ENCODE peak calls at places on chromosomes 12 and 14, in five cellular contexts. Q is GM23248, R is brain microvascular endothelial cell, X is stromal cell of bone marrow, H is AG10803. S is an unnamed sample.
A peak's percentile ranks its signal among the peaks of the same experiment; 100 is the strongest.

GRCh38 chr12:4118017-4118510 is 155.5 kb upstream of the CCND2 start:
- DNase-seq in Q (peak; percentile 37), R (peak; percentile 9), X (peak; percentile 4), H (peak; percentile 37), S (no peak)

GRCh38 chr12:98355322-98355721 is 160.1 kb upstream of the TMPO start:
- DNase-seq in Q (peak; percentile 38), R (peak; percentile 45), X (no peak), H (peak; percentile 27), S (no peak)

GRCh38 chr14:74954232-74954946 is 1.0 kb downstream of the PGF start:
- DNase-seq in Q (no peak), R (no peak), X (no peak), H (no peak), S (no peak)

GRCh38 chr12:66236969-66237368 is 48.0 kb downstream of the IRAK3 start:
- DNase-seq in Q (no peak), R (no peak), X (no peak), H (no peak), S (no peak)

GRCh38 chr12:6541371-6542165 is 7.3 kb downstream of the GAPDH start:
- DNase-seq in Q (no peak), R (no peak), X (no peak), H (no peak), S (no peak)

GRCh38 chr14:46487582-46488350 is 163.8 kb downstream of the RPL10L start:
- DNase-seq in Q (no peak), R (no peak), X (no peak), H (no peak), S (no peak)

GRCh38 chr12:67026847-67027246 is 242.3 kb upstream of the CAND1 start:
- DNase-seq in Q (no peak), R (no peak), X (no peak), H (no peak), S (no peak)

GRCh38 chr12:5506295-5506694 is 74.4 kb downstream of the NTF3 start:
- DNase-seq in Q (no peak), R (no peak), X (no peak), H (no peak), S (no peak)

GRCh38 chr12:42958271-42958674 is 368.7 kb upstream of the PRICKLE1 start:
- DNase-seq in Q (no peak), R (peak; percentile 45), X (no peak), H (no peak), S (no peak)

GRCh38 chr14:98954347-98955000 is 317.5 kb downstream of the BCL11B start:
- DNase-seq in Q (no peak), R (no peak), X (no peak), H (no peak), S (no peak)

GRCh38 chr14:71855399-71856036 is 76.7 kb upstream of the RGS6 start:
- DNase-seq in Q (peak; percentile 76), R (peak; percentile 73), X (peak; percentile 54), H (peak; percentile 73), S (peak; percentile 44)

GRCh38 chr12:122022393-122023338 is 982 bp downstream of the BCL7A start:
- DNase-seq in Q (peak; percentile 62), R (no peak), X (no peak), H (peak; percentile 20), S (no peak)

GRCh38 chr14:73591690-73592448 is at the start of gene ACOT4:
- DNase-seq in Q (peak; percentile 46), R (no peak), X (no peak), H (peak; percentile 35), S (no peak)

GRCh38 chr14:92603309-92604257 is 90.0 kb downstream of the RIN3 start:
- DNase-seq in Q (peak; percentile 49), R (peak; percentile 64), X (peak; percentile 52), H (peak; percentile 75), S (peak; percentile 94)

GRCh38 chr12:132305991-132306884 is 23.2 kb downstream of the GALNT9 start:
- DNase-seq in Q (no peak), R (no peak), X (no peak), H (no peak), S (no peak)

GRCh38 chr12:94074216-94074969 is 74.0 kb upstream of the PLXNC1 start:
- DNase-seq in Q (peak; percentile 69), R (no peak), X (peak; percentile 18), H (peak; percentile 15), S (no peak)

GRCh38 chr14:95686935-95687334 is 709 bp downstream of the TCL1B start:
- DNase-seq in Q (no peak), R (no peak), X (no peak), H (no peak), S (no peak)

GRCh38 chr12:104291867-104292524 is 11.5 kb upstream of the EID3 start:
- DNase-seq in Q (no peak), R (no peak), X (no peak), H (no peak), S (no peak)

GRCh38 chr12:5723711-5724252 is 221.3 kb downstream of the ANO2 start:
- DNase-seq in Q (no peak), R (no peak), X (no peak), H (no peak), S (no peak)